ENCODE peak calls at places on chromosomes 7 and 10, in ten cellular contexts. E is naive B cell; G is B cell; H is HS-5; K is fibroblast of the conjunctiva; I is cardiac muscle cell; A is AG04450; V is GM03348; M is stimulated activated CD8-positive, alpha-beta memory T cell treated with anti-CD3 and anti-CD28 coated beads, Interleukin-4, amount 100 ng/mL, for 4 hours; Y is substantia nigra. C is an unnamed sample.

GRCh38 chr10:86663576-86664369 is 4.5 kb upstream of the LDB3 start:
- DNase-seq in E (no peak), G (no peak), H (no peak), K (no peak), I (no peak), A (no peak), V (no peak), M (no peak), Y (no peak), C (no peak)

GRCh38 chr7:22457471-22457870 is 42.5 kb downstream of the STEAP1B start:
- DNase-seq in E (no peak), G (no peak), H (no peak), K (no peak), I (no peak), A (no peak), V (no peak), M (no peak), Y (no peak), C (no peak)

GRCh38 chr7:120014920-120015465 is 258.0 kb upstream of the KCND2 start:
- DNase-seq in E (no peak), G (no peak), H (no peak), K (no peak), I (peak; percentile 69), A (no peak), V (peak; percentile 36), M (no peak), Y (no peak), C (no peak)

GRCh38 chr10:18438356-18439126 is 212.8 kb downstream of the NSUN6 start:
- DNase-seq in E (no peak), G (no peak), H (no peak), K (no peak), I (no peak), A (no peak), V (no peak), M (no peak), Y (no peak), C (no peak)

GRCh38 chr7:100602889-100603696 is 930 bp downstream of the PCOLCE start:
- DNase-seq in E (no peak), G (no peak), H (no peak), K (peak; percentile 83), I (peak; percentile 90), A (no peak), V (peak; percentile 92), M (no peak), Y (no peak), C (no peak)

GRCh38 chr10:87654212-87654611 is 5.5 kb upstream of the PAPSS2 start:
- DNase-seq in E (no peak), G (no peak), H (no peak), K (no peak), I (no peak), A (no peak), V (no peak), M (no peak), Y (no peak), C (no peak)

GRCh38 chr7:81232084-81232799 is 313.4 kb upstream of the SEMA3C start:
- DNase-seq in E (no peak), G (no peak), H (no peak), K (no peak), I (no peak), A (no peak), V (no peak), M (no peak), Y (no peak), C (no peak)

GRCh38 chr10:47031251-47031952 is 120.2 kb downstream of the PTPN20 start:
- DNase-seq in E (no peak), G (no peak), H (no peak), K (no peak), I (no peak), A (no peak), V (peak; percentile 64), M (no peak), Y (no peak), C (no peak)

GRCh38 chr7:130683026-130683425 is 3.3 kb downstream of the TSGA13 start:
- DNase-seq in E (no peak), G (no peak), H (no peak), K (no peak), I (no peak), A (no peak), V (peak; percentile 36), M (no peak), Y (no peak), C (no peak)

GRCh38 chr10:88803641-88804040 is 1.1 kb downstream of the LIPM start:
- DNase-seq in E (no peak), G (no peak), H (no peak), K (no peak), I (no peak), A (no peak), V (no peak), M (no peak), Y (no peak), C (no peak)

GRCh38 chr10:91042069-91042468 is 121.2 kb upstream of the ANKRD1 start:
- DNase-seq in E (no peak), G (no peak), H (no peak), K (no peak), I (no peak), A (no peak), V (no peak), M (no peak), Y (no peak), C (no peak)

GRCh38 chr7:82926477-82926876 is 236.2 kb downstream of the PCLO start:
- DNase-seq in E (no peak), G (no peak), H (no peak), K (no peak), I (no peak), A (no peak), V (no peak), M (no peak), Y (no peak), C (no peak)